ENCODE peak calls at places on chromosome 10, in six cellular contexts. P is GM23248, C is OCI-LY7, B is IMR-90, H is Karpas-422, R is H1. I is an unnamed sample.
A peak's percentile ranks its signal among the peaks of the same experiment; 100 is the strongest.

GRCh38 chr10:14378387-14378960 is 47.8 kb upstream of the FRMD4A start:
- DNase-seq in B (no peak), H (no peak), R (no peak), P (no peak), C (no peak), I (no peak)

GRCh38 chr10:124604214-124605000 is 139.8 kb downstream of the FAM53B start:
- DNase-seq in R (no peak), H (peak; percentile 72), C (peak; percentile 72), B (no peak), P (no peak), I (no peak)

GRCh38 chr10:79393924-79394610 is 46.8 kb downstream of the PPIF start:
- DNase-seq in H (no peak), P (no peak), C (no peak), R (no peak), B (no peak), I (no peak)

GRCh38 chr10:53395449-53395848 is 622.9 kb upstream of the MBL2 start:
- DNase-seq in R (no peak), H (no peak), P (no peak), C (peak; percentile 28), B (no peak), I (no peak)

GRCh38 chr10:131822694-131823245 is 78.0 kb upstream of the PPP2R2D start:
- DNase-seq in R (no peak), P (no peak), C (no peak), B (no peak), H (no peak), I (no peak)

GRCh38 chr10:85851300-85851699 is 515.3 kb downstream of the GRID1 start:
- DNase-seq in B (no peak), P (peak; percentile 6), H (peak; percentile 48), R (no peak), C (no peak), I (no peak)

GRCh38 chr10:31262672-31263071 is 56.3 kb upstream of the ZEB1 start:
- DNase-seq in R (no peak), P (peak; percentile 51), H (no peak), C (no peak), B (peak; percentile 69), I (no peak)

GRCh38 chr10:134205-134742 is 981 bp upstream of the ZMYND11 start:
- DNase-seq in H (peak; percentile 37), R (no peak), C (no peak), B (peak; percentile 6), P (no peak), I (peak; percentile 41)

GRCh38 chr10:79361721-79362397 is 14.6 kb downstream of the PPIF start:
- DNase-seq in H (no peak), P (no peak), C (no peak), B (no peak), R (no peak), I (no peak)

GRCh38 chr10:43952760-43953159 is 304.1 kb upstream of the ZNF32 start:
- DNase-seq in B (no peak), C (no peak), H (no peak), P (peak; percentile 27), R (no peak), I (no peak)

GRCh38 chr10:31596765-31597164 is 277.7 kb downstream of the ZEB1 start:
- DNase-seq in H (no peak), P (no peak), R (no peak), B (no peak), C (no peak), I (no peak)

GRCh38 chr10:22619111-22619510 is 95.3 kb downstream of the PIP4K2A start:
- DNase-seq in C (no peak), P (peak; percentile 46), H (no peak), B (no peak), R (no peak), I (no peak)

GRCh38 chr10:22615819-22616499 is 98.4 kb downstream of the PIP4K2A start:
- DNase-seq in R (no peak), P (no peak), H (peak; percentile 49), C (peak; percentile 80), B (no peak), I (no peak)

GRCh38 chr10:22617516-22617915 is 96.9 kb downstream of the PIP4K2A start:
- DNase-seq in R (no peak), H (peak; percentile 50), C (peak; percentile 40), P (no peak), B (no peak), I (no peak)

GRCh38 chr10:22620140-22620857 is 94.1 kb downstream of the PIP4K2A start:
- DNase-seq in P (peak; percentile 98), C (no peak), R (no peak), H (no peak), B (peak; percentile 95), I (peak; percentile 62)

GRCh38 chr10:22618081-22618785 is 96.1 kb downstream of the PIP4K2A start:
- DNase-seq in R (no peak), H (no peak), P (peak; percentile 44), C (no peak), B (peak; percentile 69), I (no peak)
- H3K27ac ChIP-seq in R (no peak overlapping the region), H (no peak overlapping the region), P (no peak overlapping the region), C (no peak overlapping the region), B (peak overlapping the region; percentile 31), I (no peak overlapping the region)

GRCh38 chr10:75062900-75063299 is 48.6 kb upstream of the SAMD8 start:
- DNase-seq in B (no peak), C (no peak), P (no peak), H (no peak), R (no peak), I (no peak)
- H3K4me2 ChIP-seq in B (no peak overlapping the region), C (no peak overlapping the region), P (no peak overlapping the region), H (no peak overlapping the region), R (no peak overlapping the region), I (no peak overlapping the region)

GRCh38 chr10:17645591-17646345 is 1.8 kb downstream of the STAM start:
- DNase-seq in R (no peak), H (no peak), C (peak; percentile 7), P (peak; percentile 36), B (peak; percentile 18), I (peak; percentile 82)
- H3K4me3 ChIP-seq in R (no peak overlapping the region), H (peak overlapping the region; percentile 95), C (peak overlapping the region; percentile 86), P (peak overlapping the region; percentile 94), B (peak overlapping the region; percentile 83), I (peak overlapping the region; percentile 96)

DNA sequence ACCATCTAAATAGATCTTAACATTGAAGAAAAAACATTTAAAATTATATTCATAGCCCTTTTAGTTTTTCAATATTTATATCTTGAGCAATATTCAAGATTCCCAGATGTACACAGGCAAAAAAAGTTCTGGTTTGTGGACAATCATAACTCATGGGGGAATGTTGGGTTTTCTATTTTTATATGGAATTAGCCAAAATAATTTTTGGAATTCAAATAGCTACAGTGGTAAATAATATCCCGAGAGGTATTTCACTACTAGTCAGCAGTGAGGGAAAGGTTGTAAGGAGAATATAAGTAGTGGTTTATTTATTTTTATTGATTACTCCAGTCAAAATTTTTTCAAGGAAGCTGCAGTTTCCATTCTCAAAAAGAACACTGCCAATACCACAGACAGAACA is 533.4 kb downstream of the PARD3 start:
- DNase-seq in B (no peak), H (no peak), P (no peak), R (no peak), C (no peak), I (no peak)
- H3K27ac ChIP-seq in B (no peak overlapping the region), H (no peak overlapping the region), P (no peak overlapping the region), R (no peak overlapping the region), C (no peak overlapping the region), I (no peak overlapping the region)

DNA sequence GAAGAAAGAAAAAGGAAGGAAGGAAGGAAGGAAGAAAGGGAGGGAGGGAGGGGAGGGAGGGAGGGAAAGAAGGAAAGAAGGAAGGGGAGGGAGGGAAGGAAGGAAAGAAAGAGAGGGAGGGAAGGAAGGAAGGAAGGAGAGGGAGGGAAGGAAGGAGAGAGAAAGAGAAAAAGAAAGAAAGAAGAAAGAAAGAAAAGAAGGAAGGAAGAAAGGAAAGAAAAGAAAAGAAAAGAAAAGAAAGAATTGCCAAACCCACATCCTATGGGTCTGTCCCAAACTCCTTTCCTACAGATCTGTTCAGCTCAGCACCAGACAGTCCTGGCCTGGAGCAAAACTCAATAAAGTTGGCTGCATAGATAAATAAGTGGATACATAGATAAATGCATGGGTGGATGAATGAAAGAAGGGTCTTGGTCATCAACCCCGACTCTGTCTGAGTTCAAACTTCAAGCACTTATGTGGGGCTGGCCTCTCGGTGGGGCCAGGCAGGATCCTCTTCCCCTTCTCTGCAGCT is 17.2 kb upstream of the TLX1 start:
- DNase-seq in R (no peak), P (no peak), B (no peak), C (no peak), H (no peak), I (no peak)
- H3K4me2 ChIP-seq in R (no peak overlapping the region), P (no peak overlapping the region), B (no peak overlapping the region), C (no peak overlapping the region), H (no peak overlapping the region), I (no peak overlapping the region)

GRCh38 chr10:11488126-11488525 is 123.3 kb downstream of the USP6NL start:
- DNase-seq in P (no peak), R (no peak), H (no peak), C (no peak), B (no peak), I (no peak)
- H3K4me3 ChIP-seq in P (no peak overlapping the region), R (no peak overlapping the region), H (no peak overlapping the region), C (no peak overlapping the region), B (no peak overlapping the region), I (no peak overlapping the region)

GRCh38 chr10:6133331-6134098 is 44.7 kb downstream of the RBM17 start:
- DNase-seq in R (no peak), P (no peak), B (no peak), C (no peak), H (no peak), I (no peak)

GRCh38 chr10:6128591-6129383 is 40.0 kb downstream of the RBM17 start:
- DNase-seq in B (peak; percentile 72), C (no peak), H (no peak), R (no peak), P (peak; percentile 70), I (no peak)

GRCh38 chr10:6128087-6128486 is 39.3 kb downstream of the RBM17 start:
- DNase-seq in B (no peak), C (no peak), P (no peak), H (no peak), R (no peak), I (no peak)

GRCh38 chr10:6134099-6134880 is 45.5 kb downstream of the RBM17 start:
- DNase-seq in H (no peak), P (no peak), R (no peak), B (no peak), C (no peak), I (no peak)

DNA sequence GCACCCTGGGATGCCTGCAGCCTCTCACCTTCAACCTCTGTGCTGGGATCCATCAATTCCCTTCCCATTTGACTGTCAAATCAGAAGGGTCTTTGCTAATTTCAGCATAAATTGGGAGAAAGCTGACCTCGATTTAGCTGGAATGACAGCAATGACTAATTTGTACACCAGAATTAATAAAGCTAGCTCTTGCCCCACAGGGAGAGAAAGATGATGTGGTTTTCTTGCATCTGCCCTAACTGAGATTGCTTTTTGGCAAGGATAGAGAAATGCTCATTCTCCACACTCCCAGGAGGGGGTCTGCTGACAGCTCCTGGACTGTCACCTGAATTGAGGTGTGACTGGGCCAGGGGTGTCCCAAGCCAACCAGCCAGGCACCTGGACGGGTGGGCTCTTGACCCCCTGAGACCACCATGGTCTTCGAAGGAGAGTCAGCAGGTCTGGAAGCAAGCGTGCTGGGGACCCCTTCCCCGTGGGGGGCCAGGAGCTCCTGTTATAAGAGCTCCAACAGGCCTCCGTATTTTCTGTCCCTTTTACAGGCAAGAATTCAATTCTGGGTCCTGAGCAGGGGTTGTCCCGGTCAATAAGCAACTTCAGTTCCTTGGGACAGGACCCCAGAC is 42.1 kb downstream of the RBM17 start:
- DNase-seq in H (no peak), R (no peak), B (no peak), P (peak; percentile 35), C (no peak), I (no peak)
- H3K27ac ChIP-seq in H (no peak overlapping the region), R (no peak overlapping the region), B (no peak overlapping the region), P (no peak overlapping the region), C (no peak overlapping the region), I (no peak overlapping the region)

I was measured in PC-9.